ENCODE peak calls at places on chromosome 9, in nine cellular contexts. T, B, V, U, P, O, Q, L and F are unnamed samples.

GRCh38 chr9:114054191-114054690 is 23.9 kb downstream of the AMBP start:
- DNase-seq in T (no peak), B (no peak), V (peak), U (peak), P (peak), O (no peak), Q (no peak), L (no peak), F (no peak)

GRCh38 chr9:68904454-68904853 is 109.5 kb downstream of the PRKACG start:
- DNase-seq in T (no peak), B (no peak), V (no peak), U (no peak), P (no peak), O (no peak), Q (no peak), L (no peak), F (no peak)

GRCh38 chr9:19473605-19474004 is 64.8 kb downstream of the ACER2 start:
- DNase-seq in T (no peak), B (no peak), V (no peak), U (no peak), P (no peak), O (no peak), Q (no peak), L (no peak), F (no peak)

GRCh38 chr9:69178583-69179011 is 4.5 kb downstream of the TJP2 start:
- DNase-seq in T (no peak), B (no peak), V (no peak), U (no peak), P (no peak), O (no peak), Q (no peak), L (no peak), F (no peak)

GRCh38 chr9:78215706-78216105 is 20.2 kb upstream of the CEP78 start:
- DNase-seq in T (no peak), B (no peak), V (no peak), U (no peak), P (no peak), O (no peak), Q (no peak), L (no peak), F (no peak)

GRCh38 chr9:100911273-100911672 is 117.3 kb upstream of the PLPPR1 start:
- DNase-seq in T (no peak), B (no peak), V (no peak), U (no peak), P (no peak), O (no peak), Q (no peak), L (no peak), F (no peak)

GRCh38 chr9:130219661-130220081 is 45.9 kb upstream of the HMCN2 start:
- DNase-seq in T (no peak), B (no peak), V (no peak), U (no peak), P (peak), O (no peak), Q (no peak), L (no peak), F (no peak)

GRCh38 chr9:122551371-122551770 is 1.5 kb upstream of the OR1N2 start:
- DNase-seq in T (no peak), B (no peak), V (no peak), U (no peak), P (no peak), O (no peak), Q (no peak), L (no peak), F (no peak)

GRCh38 chr9:981491-981898 is 5.0 kb downstream of the DMRT3 start:
- DNase-seq in T (no peak), B (no peak), V (peak), U (no peak), P (peak), O (no peak), Q (no peak), L (no peak), F (no peak)

GRCh38 chr9:19230356-19231125 is at the start of gene DENND4C:
- DNase-seq in T (peak), B (peak), V (peak), U (peak), P (peak), O (peak), Q (peak), L (peak), F (peak)

GRCh38 chr9:2158111-2158610 is 143.0 kb downstream of the SMARCA2 start:
- DNase-seq in T (peak), B (peak), V (peak), U (peak), P (peak), O (no peak), Q (peak), L (peak), F (no peak)

GRCh38 chr9:91421022-91421765 is 2.4 kb downstream of the NFIL3 start:
- DNase-seq in T (no peak), B (peak), V (peak), U (peak), P (peak), O (peak), Q (peak), L (no peak), F (no peak)

GRCh38 chr9:91421987-91422765 is 1.5 kb downstream of the NFIL3 start:
- DNase-seq in T (no peak), B (no peak), V (no peak), U (peak), P (peak), O (peak), Q (no peak), L (no peak), F (peak)

GRCh38 chr9:91419222-91420191 is 4.1 kb downstream of the NFIL3 start:
- DNase-seq in T (no peak), B (peak), V (no peak), U (peak), P (no peak), O (no peak), Q (no peak), L (no peak), F (no peak)

GRCh38 chr9:91422832-91423711 is 560 bp downstream of the NFIL3 start:
- DNase-seq in T (peak), B (peak), V (peak), U (peak), P (peak), O (peak), Q (peak), L (peak), F (peak)

DNA sequence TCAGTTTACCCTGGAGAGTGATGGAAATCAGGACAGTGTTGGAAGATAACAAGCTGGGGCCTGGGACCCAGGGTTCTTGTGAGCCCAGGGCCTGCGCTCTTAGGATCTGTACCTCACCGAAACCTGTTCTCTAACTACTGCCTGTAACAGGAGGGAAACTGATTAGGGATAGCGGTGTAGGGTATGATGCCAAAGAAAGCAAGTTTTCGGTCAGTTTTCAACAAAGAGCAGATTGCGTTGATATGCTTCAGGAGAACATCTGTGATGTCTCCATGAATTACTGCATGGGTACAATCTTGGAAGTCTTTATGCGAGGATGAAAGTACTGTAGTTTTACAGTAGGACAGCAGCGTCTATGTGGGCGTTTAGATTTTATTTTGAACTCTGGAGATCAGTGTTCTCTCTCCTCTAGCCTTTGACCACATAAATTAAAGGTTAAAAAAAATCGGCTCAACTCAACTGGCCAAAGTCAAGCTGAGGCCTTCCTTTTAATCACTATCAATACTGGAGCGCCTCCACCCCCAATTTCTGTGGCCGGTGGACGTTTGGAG is 3.1 kb downstream of the NFIL3 start:
- DNase-seq in T (no peak), B (no peak), V (no peak), U (no peak), P (no peak), O (no peak), Q (no peak), L (no peak), F (no peak)
- H3K27ac ChIP-seq in T (no peak), B (peak), V (no peak), U (peak), P (no peak), O (no peak), Q (peak), L (no peak), F (peak)

GRCh38 chr9:134166374-134166773 is 2.0 kb upstream of the RNU6ATAC start:
- DNase-seq in T (no peak), B (no peak), V (no peak), U (no peak), P (no peak), O (no peak), Q (peak), L (no peak), F (no peak)

GRCh38 chr9:134163374-134164196 is 779 bp downstream of the RNU6ATAC start:
- DNase-seq in T (peak), B (peak), V (peak), U (peak), P (peak), O (peak), Q (peak), L (peak), F (peak)

GRCh38 chr9:134167530-134167931 is 3.2 kb upstream of the RNU6ATAC start:
- DNase-seq in T (no peak), B (no peak), V (no peak), U (no peak), P (no peak), O (no peak), Q (no peak), L (no peak), F (no peak)

GRCh38 chr9:134164879-134165278 is 515 bp upstream of the RNU6ATAC start:
- DNase-seq in T (no peak), B (no peak), V (no peak), U (no peak), P (no peak), O (no peak), Q (no peak), L (no peak), F (no peak)

GRCh38 chr9:134165357-134166315 is 1.3 kb upstream of the RNU6ATAC start:
- DNase-seq in T (peak), B (no peak), V (no peak), U (peak), P (peak), O (no peak), Q (peak), L (peak), F (no peak)
- H3K27ac ChIP-seq in T (no peak), B (no peak), V (no peak), U (no peak), P (no peak), O (no peak), Q (no peak), L (no peak), F (no peak)

GRCh38 chr9:23746317-23746716 is 79.7 kb downstream of the ELAVL2 start:
- DNase-seq in T (no peak), B (no peak), V (no peak), U (no peak), P (no peak), O (no peak), Q (no peak), L (no peak), F (no peak)
- H3K27ac ChIP-seq in T (no peak), B (no peak), V (no peak), U (no peak), P (no peak), O (no peak), Q (no peak), L (no peak), F (no peak)

DNA sequence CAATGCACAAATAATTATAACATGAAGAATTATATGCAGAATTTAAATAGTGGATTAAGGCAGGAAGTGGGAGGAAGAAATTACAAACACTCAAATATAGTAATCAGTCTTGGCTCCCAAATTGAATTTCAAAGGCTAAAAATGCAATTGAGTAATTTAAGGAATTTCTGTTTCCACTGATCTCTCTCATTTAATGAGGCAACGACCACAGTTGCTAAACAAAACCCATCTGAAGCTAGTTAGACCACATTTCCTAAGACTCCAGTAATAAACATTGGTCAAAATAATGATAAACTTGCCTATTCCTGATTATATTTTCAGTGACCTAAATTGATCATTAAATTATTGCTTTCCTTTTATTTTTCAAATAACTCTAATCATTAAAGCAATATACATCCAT is 174.3 kb upstream of the GRIN3A start:
- DNase-seq in T (no peak), B (no peak), V (no peak), U (no peak), P (no peak), O (no peak), Q (no peak), L (no peak), F (no peak)
- H3K27ac ChIP-seq in T (no peak), B (no peak), V (no peak), U (no peak), P (no peak), O (no peak), Q (no peak), L (no peak), F (no peak)

GRCh38 chr9:104951487-104951886 is 23.5 kb upstream of the ABCA1 start:
- DNase-seq in T (no peak), B (no peak), V (no peak), U (no peak), P (no peak), O (no peak), Q (no peak), L (no peak), F (no peak)
- H3K27ac ChIP-seq in T (no peak), B (no peak), V (no peak), U (no peak), P (no peak), O (no peak), Q (no peak), L (no peak), F (no peak)